ENCODE peak calls at places on chromosomes 12 and 14, in seven cellular contexts. E, K, U, M, S, T and Y are unnamed samples. For H3K4me1, the result is how much of the 10 kb centered on the place peaks cover.

GRCh38 chr14:75523771-75524171 is 1.5 kb downstream of the BATF start:
- DNase-seq in T (no peak), E (no peak), U (peak), S (no peak), M (no peak), K (no peak), Y (no peak)

GRCh38 chr14:28784262-28785021 is 17.9 kb downstream of the FOXG1 start:
- DNase-seq in E (no peak), T (no peak), K (no peak), S (no peak), M (no peak), U (no peak), Y (no peak)

GRCh38 chr12:87924149-87924548 is 105.1 kb downstream of the C12orf50 start:
- DNase-seq in K (no peak), S (no peak), E (no peak), T (no peak), M (no peak), U (no peak), Y (no peak)

GRCh38 chr14:56351861-56352260 is 227.7 kb upstream of the TMEM260 start:
- DNase-seq in S (no peak), E (no peak), M (no peak), T (no peak), K (no peak), U (no peak), Y (no peak)

GRCh38 chr14:90159688-90160087 is 96.7 kb upstream of the PSMC1 start:
- DNase-seq in M (no peak), T (no peak), E (no peak), U (no peak), K (no peak), S (no peak), Y (no peak)

GRCh38 chr12:79624378-79624777 is 66.4 kb downstream of the PAWR start:
- DNase-seq in S (no peak), M (no peak), K (no peak), T (no peak), E (no peak), U (no peak), Y (no peak)

GRCh38 chr14:76546426-76547221 is 170.7 kb downstream of the ESRRB start:
- DNase-seq in U (peak), S (no peak), M (no peak), K (no peak), E (no peak), T (no peak), Y (no peak)

GRCh38 chr14:44803239-44803905 is 158.4 kb downstream of the KLHL28 start:
- DNase-seq in T (no peak), E (no peak), K (no peak), S (no peak), M (no peak), U (peak), Y (peak)

GRCh38 chr12:59780605-59781135 is 184.8 kb downstream of the SLC16A7 start:
- DNase-seq in E (no peak), M (no peak), T (no peak), K (no peak), S (peak), U (peak), Y (peak)

GRCh38 chr14:34496679-34497513 is 34.9 kb upstream of the SPTSSA start:
- DNase-seq in T (no peak), E (no peak), S (peak), K (peak), M (peak), U (peak), Y (no peak)

GRCh38 chr12:122501489-122501989 is 807 bp upstream of the ZCCHC8 start:
- DNase-seq in M (no peak), T (no peak), E (no peak), S (no peak), K (no peak), U (no peak), Y (no peak)

GRCh38 chr12:109677323-109677722 is 36.3 kb upstream of the FAM222A start:
- DNase-seq in E (no peak), K (no peak), S (no peak), U (no peak), T (no peak), M (no peak), Y (no peak)

DNA sequence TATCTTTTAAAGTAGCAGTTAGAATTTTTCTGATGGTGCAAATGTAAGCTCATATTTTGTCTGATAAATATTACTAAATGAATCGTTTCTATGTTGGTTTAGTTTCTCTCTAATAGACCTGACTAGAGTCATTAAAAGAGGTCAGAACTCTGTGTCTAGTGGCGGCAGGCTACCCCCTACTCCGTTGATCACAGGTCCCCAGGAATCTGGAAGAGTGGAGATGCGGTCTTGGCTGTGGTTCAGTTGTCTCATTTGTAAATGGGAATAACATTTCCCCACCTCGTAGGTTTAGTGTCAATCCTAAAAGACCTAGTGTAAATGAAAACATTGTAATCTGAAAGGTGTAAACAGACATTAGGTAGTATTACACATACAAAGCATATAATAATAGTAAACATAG is 4.7 kb upstream of the FOXJ2 start:
- DNase-seq in M (no peak), U (no peak), S (no peak), T (no peak), E (no peak), K (no peak), Y (no peak)
- H3K4me3 ChIP-seq in M (peak), U (peak), S (no peak), T (peak), E (no peak), K (no peak), Y (peak)

GRCh38 chr12:56334490-56334793 is 642 bp upstream of the PAN2 start:
- DNase-seq in K (no peak), T (no peak), S (no peak), U (no peak), M (no peak), E (no peak), Y (no peak)

GRCh38 chr12:56336361-56337167 is 2.1 kb upstream of the IL23A start:
- DNase-seq in U (no peak), E (no peak), S (no peak), M (no peak), T (no peak), K (no peak), Y (no peak)

GRCh38 chr12:56333679-56334489 is at the start of gene PAN2:
- DNase-seq in S (peak), E (peak), K (peak), T (peak), U (peak), M (peak), Y (peak)

GRCh38 chr12:56337753-56338221 is 897 bp upstream of the IL23A start:
- DNase-seq in T (no peak), U (no peak), S (no peak), E (no peak), K (no peak), M (no peak), Y (no peak)

DNA sequence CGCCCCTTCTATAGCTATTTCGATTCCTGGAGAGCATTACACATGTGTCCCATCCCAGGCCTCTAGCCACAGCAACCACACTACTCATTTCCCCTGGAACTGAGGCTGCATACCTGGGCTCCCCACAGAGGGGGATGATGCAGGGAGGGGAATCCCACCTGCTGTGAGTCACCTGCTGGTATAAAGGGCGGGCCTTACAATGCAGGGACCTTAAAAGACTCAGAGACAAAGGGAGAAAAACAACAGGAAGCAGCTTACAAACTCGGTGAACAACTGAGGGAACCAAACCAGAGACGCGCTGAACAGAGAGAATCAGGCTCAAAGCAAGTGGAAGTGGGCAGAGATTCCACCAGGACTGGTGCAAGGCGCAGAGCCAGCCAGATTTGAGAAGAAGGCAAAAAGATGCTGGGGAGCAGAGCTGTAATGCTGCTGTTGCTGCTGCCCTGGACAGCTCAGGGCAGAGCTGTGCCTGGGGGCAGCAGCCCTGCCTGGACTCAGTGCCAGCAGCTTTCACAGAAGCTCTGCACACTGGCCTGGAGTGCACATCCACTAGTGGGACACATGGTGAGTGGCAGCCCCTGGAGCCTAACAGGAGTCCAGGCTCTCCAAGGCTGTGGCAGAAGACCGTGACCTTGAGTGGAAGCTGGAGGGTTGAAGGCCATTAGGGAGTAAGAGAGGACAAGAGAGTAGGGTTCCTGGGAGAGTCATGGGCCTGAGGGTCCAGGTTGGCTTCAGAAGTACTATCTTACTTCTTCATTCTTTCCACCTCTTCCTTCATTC is at the start of gene IL23A:
- DNase-seq in T (peak), E (no peak), K (no peak), S (no peak), M (no peak), U (peak), Y (peak)
- H3K4me1 ChIP-seq in T (under half), E (under half), K (under half), S (under half), M (under half), U (under half), Y (under half)

GRCh38 chr12:49288412-49288853 is 6.5 kb upstream of the PRPH start:
- DNase-seq in S (peak), U (peak), K (no peak), E (peak), M (peak), T (peak), Y (peak)
- H3K27ac ChIP-seq in S (no peak), U (no peak), K (no peak), E (no peak), M (no peak), T (no peak), Y (no peak)

GRCh38 chr12:57521475-57522018 is 1.1 kb upstream of the MBD6 start:
- DNase-seq in U (no peak), S (peak), M (peak), K (no peak), E (peak), T (peak), Y (no peak)
- H3K4me3 ChIP-seq in U (no peak), S (no peak), M (peak), K (no peak), E (peak), T (peak), Y (peak)

DNA sequence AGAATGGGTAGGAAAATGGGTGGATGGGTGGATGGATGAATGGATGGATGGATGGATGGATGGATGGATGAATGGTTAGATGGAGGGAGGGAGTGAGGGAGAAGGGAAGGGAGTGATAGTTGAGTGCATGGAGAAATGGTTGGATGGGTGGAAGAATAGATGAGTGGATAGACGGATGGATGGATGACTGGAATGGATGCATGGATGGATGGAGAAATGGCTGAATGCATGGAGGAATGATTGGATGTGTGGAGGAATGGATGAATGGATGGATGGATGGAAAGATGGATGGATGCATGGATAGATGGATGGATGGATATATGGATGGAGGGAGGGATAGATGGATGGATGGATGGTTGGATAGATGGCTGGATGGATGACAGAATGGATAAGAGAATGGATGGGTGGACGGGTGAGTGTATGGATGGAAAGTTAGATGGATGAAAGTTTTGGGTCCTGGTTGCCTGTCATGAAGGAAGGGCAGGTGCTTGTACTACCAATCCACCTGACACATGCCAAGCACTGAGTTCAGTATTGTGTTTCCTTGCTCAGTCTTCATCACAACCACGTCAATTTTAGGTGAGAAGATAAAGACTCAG is 286.5 kb upstream of the RTL1 start:
- DNase-seq in E (no peak), K (no peak), M (no peak), S (no peak), U (no peak), T (no peak), Y (no peak)
- H3K4me1 ChIP-seq in E (under half), K (under half), M (under half), S (under half), U (under half), T (under half), Y (under half)